ENCODE peak calls at places on chromosomes 7 and 10, in eight cellular contexts. One of them, this sample, is unnamed.

GRCh38 chr10:5546891-5547683 is 22.3 kb downstream of the CALML3 start:
- DNase-seq in stimulated activated naive B cell treated with anti-CD40 and anti-IgM and Interleukin-4, amounts not matched to agents 10 μg/mL and 1 μg/mL and 100 μg/mL, for 72 hours: no peak
- DNase-seq in H9: no peak
- DNase-seq in adrenal gland: no peak
- DNase-seq in heart right ventricle: no peak
- DNase-seq in fibroblast of villous mesenchyme: peak; percentile 57
- DNase-seq in PC-3: peak; percentile 90
- DNase-seq in activated naive CD8-positive, alpha-beta T cell treated with anti-CD3 and anti-CD28 coated beads, Interleukin-2, amount 50 U/mL, for 24 hours: no peak
- DNase-seq in this sample: peak; percentile 10

GRCh38 chr7:128352138-128352537 is 8.4 kb upstream of the RBM28 start:
- DNase-seq in stimulated activated naive B cell treated with anti-CD40 and anti-IgM and Interleukin-4, amounts not matched to agents 10 μg/mL and 1 μg/mL and 100 μg/mL, for 72 hours: no peak
- DNase-seq in H9: peak; percentile 94
- DNase-seq in adrenal gland: peak; percentile 55
- DNase-seq in heart right ventricle: peak; percentile 55
- DNase-seq in fibroblast of villous mesenchyme: peak; percentile 21
- DNase-seq in PC-3: no peak
- DNase-seq in activated naive CD8-positive, alpha-beta T cell treated with anti-CD3 and anti-CD28 coated beads, Interleukin-2, amount 50 U/mL, for 24 hours: peak; percentile 39
- DNase-seq in this sample: no peak

GRCh38 chr10:104274762-104275721 is 6.1 kb downstream of the GSTO2 start:
- DNase-seq in stimulated activated naive B cell treated with anti-CD40 and anti-IgM and Interleukin-4, amounts not matched to agents 10 μg/mL and 1 μg/mL and 100 μg/mL, for 72 hours: peak; percentile 10
- DNase-seq in H9: peak; percentile 86
- DNase-seq in adrenal gland: peak; percentile 43
- DNase-seq in heart right ventricle: peak; percentile 27
- DNase-seq in fibroblast of villous mesenchyme: peak; percentile 34
- DNase-seq in PC-3: peak; percentile 63
- DNase-seq in activated naive CD8-positive, alpha-beta T cell treated with anti-CD3 and anti-CD28 coated beads, Interleukin-2, amount 50 U/mL, for 24 hours: peak; percentile 63
- DNase-seq in this sample: no peak

GRCh38 chr7:22549667-22550513 is 49.9 kb upstream of the STEAP1B start:
- DNase-seq in stimulated activated naive B cell treated with anti-CD40 and anti-IgM and Interleukin-4, amounts not matched to agents 10 μg/mL and 1 μg/mL and 100 μg/mL, for 72 hours: no peak
- DNase-seq in H9: peak; percentile 95
- DNase-seq in adrenal gland: no peak
- DNase-seq in heart right ventricle: no peak
- DNase-seq in fibroblast of villous mesenchyme: no peak
- DNase-seq in PC-3: peak; percentile 64
- DNase-seq in activated naive CD8-positive, alpha-beta T cell treated with anti-CD3 and anti-CD28 coated beads, Interleukin-2, amount 50 U/mL, for 24 hours: peak; percentile 32
- DNase-seq in this sample: no peak

GRCh38 chr7:50962962-50963374 is 180.3 kb upstream of the GRB10 start:
- DNase-seq in stimulated activated naive B cell treated with anti-CD40 and anti-IgM and Interleukin-4, amounts not matched to agents 10 μg/mL and 1 μg/mL and 100 μg/mL, for 72 hours: no peak
- DNase-seq in H9: peak; percentile 55
- DNase-seq in adrenal gland: peak; percentile 58
- DNase-seq in heart right ventricle: peak; percentile 80
- DNase-seq in fibroblast of villous mesenchyme: peak; percentile 47
- DNase-seq in PC-3: peak; percentile 97
- DNase-seq in activated naive CD8-positive, alpha-beta T cell treated with anti-CD3 and anti-CD28 coated beads, Interleukin-2, amount 50 U/mL, for 24 hours: no peak
- DNase-seq in this sample: peak; percentile 14

GRCh38 chr7:100437150-100438100 is 1.1 kb upstream of the PPP1R35 start:
- DNase-seq in stimulated activated naive B cell treated with anti-CD40 and anti-IgM and Interleukin-4, amounts not matched to agents 10 μg/mL and 1 μg/mL and 100 μg/mL, for 72 hours: no peak
- DNase-seq in H9: no peak
- DNase-seq in adrenal gland: no peak
- DNase-seq in heart right ventricle: no peak
- DNase-seq in fibroblast of villous mesenchyme: no peak
- DNase-seq in PC-3: no peak
- DNase-seq in activated naive CD8-positive, alpha-beta T cell treated with anti-CD3 and anti-CD28 coated beads, Interleukin-2, amount 50 U/mL, for 24 hours: no peak
- DNase-seq in this sample: no peak

GRCh38 chr10:124619802-124620490 is 124.2 kb downstream of the FAM53B start:
- DNase-seq in stimulated activated naive B cell treated with anti-CD40 and anti-IgM and Interleukin-4, amounts not matched to agents 10 μg/mL and 1 μg/mL and 100 μg/mL, for 72 hours: no peak
- DNase-seq in H9: no peak
- DNase-seq in adrenal gland: no peak
- DNase-seq in heart right ventricle: no peak
- DNase-seq in fibroblast of villous mesenchyme: peak; percentile 32
- DNase-seq in PC-3: no peak
- DNase-seq in activated naive CD8-positive, alpha-beta T cell treated with anti-CD3 and anti-CD28 coated beads, Interleukin-2, amount 50 U/mL, for 24 hours: no peak
- DNase-seq in this sample: no peak

GRCh38 chr10:1737222-1738061 is at the start of gene ADARB2:
- DNase-seq in stimulated activated naive B cell treated with anti-CD40 and anti-IgM and Interleukin-4, amounts not matched to agents 10 μg/mL and 1 μg/mL and 100 μg/mL, for 72 hours: peak; percentile 57
- DNase-seq in H9: peak; percentile 94
- DNase-seq in adrenal gland: peak; percentile 21
- DNase-seq in heart right ventricle: peak; percentile 31
- DNase-seq in fibroblast of villous mesenchyme: no peak
- DNase-seq in PC-3: no peak
- DNase-seq in activated naive CD8-positive, alpha-beta T cell treated with anti-CD3 and anti-CD28 coated beads, Interleukin-2, amount 50 U/mL, for 24 hours: peak; percentile 23
- DNase-seq in this sample: peak; percentile 29

GRCh38 chr7:139916717-139917395 is 87.8 kb downstream of the TBXAS1 start:
- DNase-seq in stimulated activated naive B cell treated with anti-CD40 and anti-IgM and Interleukin-4, amounts not matched to agents 10 μg/mL and 1 μg/mL and 100 μg/mL, for 72 hours: peak; percentile 57
- DNase-seq in H9: no peak
- DNase-seq in adrenal gland: no peak
- DNase-seq in heart right ventricle: no peak
- DNase-seq in fibroblast of villous mesenchyme: no peak
- DNase-seq in PC-3: peak; percentile 67
- DNase-seq in activated naive CD8-positive, alpha-beta T cell treated with anti-CD3 and anti-CD28 coated beads, Interleukin-2, amount 50 U/mL, for 24 hours: no peak
- DNase-seq in this sample: no peak

GRCh38 chr7:12369700-12370099 is 34.0 kb downstream of the VWDE start:
- DNase-seq in stimulated activated naive B cell treated with anti-CD40 and anti-IgM and Interleukin-4, amounts not matched to agents 10 μg/mL and 1 μg/mL and 100 μg/mL, for 72 hours: no peak
- DNase-seq in H9: no peak
- DNase-seq in adrenal gland: no peak
- DNase-seq in heart right ventricle: no peak
- DNase-seq in fibroblast of villous mesenchyme: no peak
- DNase-seq in PC-3: no peak
- DNase-seq in activated naive CD8-positive, alpha-beta T cell treated with anti-CD3 and anti-CD28 coated beads, Interleukin-2, amount 50 U/mL, for 24 hours: no peak
- DNase-seq in this sample: no peak

GRCh38 chr7:26686448-26686981 is 177.9 kb downstream of the SKAP2 start:
- DNase-seq in stimulated activated naive B cell treated with anti-CD40 and anti-IgM and Interleukin-4, amounts not matched to agents 10 μg/mL and 1 μg/mL and 100 μg/mL, for 72 hours: no peak
- DNase-seq in H9: peak; percentile 66
- DNase-seq in adrenal gland: peak; percentile 40
- DNase-seq in heart right ventricle: no peak
- DNase-seq in fibroblast of villous mesenchyme: peak; percentile 57
- DNase-seq in PC-3: peak; percentile 63
- DNase-seq in activated naive CD8-positive, alpha-beta T cell treated with anti-CD3 and anti-CD28 coated beads, Interleukin-2, amount 50 U/mL, for 24 hours: no peak
- DNase-seq in this sample: peak; percentile 22

GRCh38 chr7:151814400-151814914 is 62.5 kb downstream of the PRKAG2 start:
- DNase-seq in stimulated activated naive B cell treated with anti-CD40 and anti-IgM and Interleukin-4, amounts not matched to agents 10 μg/mL and 1 μg/mL and 100 μg/mL, for 72 hours: no peak
- DNase-seq in H9: peak; percentile 45
- DNase-seq in adrenal gland: no peak
- DNase-seq in heart right ventricle: no peak
- DNase-seq in fibroblast of villous mesenchyme: no peak
- DNase-seq in PC-3: no peak
- DNase-seq in activated naive CD8-positive, alpha-beta T cell treated with anti-CD3 and anti-CD28 coated beads, Interleukin-2, amount 50 U/mL, for 24 hours: no peak
- DNase-seq in this sample: no peak

This sample was measured in tibial nerve.